ENCODE peak calls at places on chromosomes 12 and 14, in five cellular contexts. W is NT2/D1, X is GM12865, J is NCI-H774, I is fibroblast of pulmonary artery. G is an unnamed sample.

GRCh38 chr12:107441906-107442305 is 243.7 kb upstream of the PWP1 start:
- DNase-seq in X (peak; percentile 51), I (peak; percentile 33), W (no peak), J (no peak), G (no peak)

GRCh38 chr14:100246136-100246535 is 7.2 kb downstream of the YY1 start:
- DNase-seq in W (no peak), I (no peak), X (no peak), J (no peak), G (no peak)

GRCh38 chr14:76782885-76783566 is 21.8 kb downstream of the VASH1 start:
- DNase-seq in J (no peak), X (peak; percentile 42), W (no peak), I (peak; percentile 21), G (no peak)

GRCh38 chr12:21559855-21560569 is 33.9 kb downstream of the SPX start:
- DNase-seq in J (no peak), W (no peak), X (no peak), I (peak; percentile 86), G (no peak)

GRCh38 chr12:114903394-114903748 is 219.4 kb upstream of the TBX3 start:
- DNase-seq in I (no peak), X (no peak), J (no peak), W (no peak), G (no peak)

GRCh38 chr12:116194935-116195431 is 82.5 kb downstream of the MED13L start:
- DNase-seq in J (no peak), W (no peak), X (peak; percentile 94), I (no peak), G (no peak)

GRCh38 chr14:66638688-66639087 is 130.7 kb downstream of the GPHN start:
- DNase-seq in I (peak; percentile 55), J (no peak), W (no peak), X (no peak), G (no peak)

GRCh38 chr12:118778077-118778476 is 203.3 kb upstream of the SRRM4 start:
- DNase-seq in W (no peak), J (no peak), I (no peak), X (no peak), G (no peak)

GRCh38 chr12:125983784-125984510 is 918.7 kb downstream of the AACS start:
- DNase-seq in J (peak; percentile 40), X (no peak), I (no peak), W (peak; percentile 23), G (no peak)

GRCh38 chr14:34982421-34983147 is at the start of gene SRP54:
- DNase-seq in J (peak; percentile 97), I (peak; percentile 99), X (peak; percentile 100), W (peak; percentile 94), G (peak; percentile 98)

GRCh38 chr14:22843123-22843925 is 6.9 kb downstream of the MMP14 start:
- DNase-seq in J (no peak), I (no peak), X (no peak), W (no peak), G (no peak)

GRCh38 chr12:53217930-53218307 is 10.9 kb upstream of the ITGB7 start:
- DNase-seq in X (no peak), I (no peak), J (no peak), W (no peak), G (no peak)

GRCh38 chr12:57204454-57204853 is 12.1 kb upstream of the NXPH4 start:
- DNase-seq in J (no peak), I (no peak), W (no peak), X (no peak), G (no peak)

GRCh38 chr12:132572801-132573760 is 37.3 kb downstream of the LRCOL1 start:
- DNase-seq in X (no peak), J (no peak), I (no peak), W (no peak), G (no peak)

GRCh38 chr12:99455350-99456037 is 192.1 kb upstream of the GARIN6 start:
- DNase-seq in X (no peak), I (no peak), W (peak; percentile 66), J (no peak), G (no peak)

GRCh38 chr12:121892673-121893561 is 4.3 kb downstream of the PSMD9 start:
- DNase-seq in J (no peak), I (no peak), W (no peak), X (no peak), G (no peak)

GRCh38 chr12:70317781-70318180 is 48.3 kb upstream of the KCNMB4 start:
- DNase-seq in X (peak; percentile 83), J (no peak), I (no peak), W (no peak), G (no peak)

GRCh38 chr12:14691560-14691959 is 4.8 kb downstream of the GUCY2C start:
- DNase-seq in J (no peak), I (no peak), X (peak; percentile 53), W (no peak), G (no peak)

GRCh38 chr14:20332946-20333782 is at the start of gene CCNB1IP1:
- DNase-seq in W (peak; percentile 63), X (peak; percentile 91), J (peak; percentile 85), I (peak; percentile 92), G (peak; percentile 83)

GRCh38 chr12:6373022-6373787 is 2.2 kb downstream of the SCNN1A start:
- DNase-seq in I (no peak), W (no peak), J (peak; percentile 97), X (no peak), G (peak; percentile 78)

GRCh38 chr12:120013659-120014380 is 24.8 kb downstream of the BICDL1 start:
- DNase-seq in I (no peak), W (no peak), X (peak; percentile 75), J (no peak), G (no peak)

GRCh38 chr12:126198966-126199692 is 1133.9 kb downstream of the AACS start:
- DNase-seq in I (peak; percentile 18), J (no peak), X (no peak), W (no peak), G (no peak)

GRCh38 chr12:67593041-67593870 is 55.3 kb upstream of the DYRK2 start:
- DNase-seq in I (no peak), J (peak; percentile 77), W (no peak), X (no peak), G (no peak)

GRCh38 chr14:89330236-89331002 is 86.6 kb downstream of the FOXN3 start:
- DNase-seq in W (no peak), J (no peak), X (peak; percentile 38), I (peak; percentile 73), G (no peak)

GRCh38 chr14:56183631-56184157 is 65.5 kb downstream of the PELI2 start:
- DNase-seq in X (no peak), I (no peak), W (no peak), J (no peak), G (no peak)

GRCh38 chr14:27392153-27392552 is 794.3 kb upstream of the NOVA1 start:
- DNase-seq in X (no peak), I (peak; percentile 49), J (no peak), W (no peak), G (no peak)

GRCh38 chr12:101968770-101969169 is 91.4 kb downstream of the DRAM1 start:
- DNase-seq in X (peak; percentile 29), I (no peak), J (no peak), W (no peak), G (no peak)

GRCh38 chr12:84856156-84856900 is 56.3 kb downstream of the SLC6A15 start:
- DNase-seq in J (no peak), W (no peak), I (no peak), X (no peak), G (no peak)

GRCh38 chr12:18160901-18161300 is 70.9 kb upstream of the RERGL start:
- DNase-seq in X (no peak), I (no peak), W (no peak), J (no peak), G (no peak)